ENCODE peak calls at places on chromosomes 2 and 18, in seven cellular contexts. S is fibroblast of pulmonary artery; Y is amygdala; W is HL-60; A is AG20443; U is CD8-positive, alpha-beta memory T cell; B is NCI-H187. N is an unnamed sample.

GRCh38 chr18:73947180-73947989 is 200.2 kb downstream of the FBXO15 start:
- DNase-seq in S (no peak), B (no peak), U (no peak), Y (no peak), W (no peak), A (no peak), N (no peak)

GRCh38 chr2:197940346-197940745 is 136.0 kb downstream of the PLCL1 start:
- DNase-seq in U (no peak), A (no peak), B (no peak), S (no peak), W (no peak), Y (no peak), N (no peak)

GRCh38 chr2:240593703-240594451 is 7.3 kb downstream of the CAPN10 start:
- DNase-seq in A (no peak), S (no peak), Y (no peak), W (no peak), B (no peak), U (no peak), N (no peak)

GRCh38 chr2:33437297-33437696 is 39.2 kb upstream of the RASGRP3 start:
- DNase-seq in B (no peak), Y (no peak), S (peak; percentile 88), U (no peak), A (peak; percentile 67), W (no peak), N (no peak)

GRCh38 chr2:101710690-101711318 is 13.3 kb downstream of the MAP4K4 start:
- DNase-seq in S (no peak), W (no peak), U (no peak), B (no peak), Y (no peak), A (peak; percentile 29), N (no peak)

GRCh38 chr18:45231606-45232005 is 383.7 kb upstream of the SLC14A2 start:
- DNase-seq in A (no peak), Y (no peak), W (no peak), B (no peak), U (no peak), S (no peak), N (no peak)

GRCh38 chr2:29455202-29455885 is 340.1 kb downstream of the CLIP4 start:
- DNase-seq in A (no peak), W (no peak), B (peak; percentile 76), U (no peak), Y (no peak), S (peak; percentile 1), N (no peak)

GRCh38 chr2:121282800-121283382 is 2.1 kb downstream of the TFCP2L1 start:
- DNase-seq in U (no peak), S (no peak), W (no peak), Y (no peak), B (no peak), A (no peak), N (no peak)

GRCh38 chr2:116719841-116720240 is 1094.7 kb upstream of the DDX18 start:
- DNase-seq in S (peak; percentile 24), A (no peak), Y (no peak), W (no peak), U (no peak), B (no peak), N (no peak)

GRCh38 chr18:64027931-64028695 is 58.2 kb downstream of the SERPINB8 start:
- DNase-seq in W (no peak), B (no peak), U (no peak), Y (no peak), S (no peak), A (no peak), N (no peak)

GRCh38 chr2:203470371-203470770 is 64.7 kb downstream of the RAPH1 start:
- DNase-seq in U (no peak), B (no peak), W (no peak), A (peak; percentile 30), Y (no peak), S (peak; percentile 21), N (no peak)

GRCh38 chr2:231707625-231708049 is 688 bp upstream of the PTMA start:
- DNase-seq in U (peak; percentile 44), B (no peak), S (peak; percentile 55), Y (no peak), A (no peak), W (no peak), N (no peak)

GRCh38 chr2:143940720-143941119 is 579.2 kb downstream of the ZEB2 start:
- DNase-seq in S (no peak), A (no peak), U (no peak), B (no peak), Y (no peak), W (no peak), N (no peak)

GRCh38 chr2:221097568-221097915 is 474.6 kb downstream of the EPHA4 start:
- DNase-seq in B (no peak), W (no peak), S (peak; percentile 6), U (no peak), Y (no peak), A (peak; percentile 75), N (no peak)

GRCh38 chr2:199015072-199015471 is 442.7 kb downstream of the SATB2 start:
- DNase-seq in W (no peak), B (no peak), U (no peak), A (no peak), S (no peak), Y (no peak), N (no peak)